ENCODE peak calls at places on chromosomes 3 and 15, in four cellular contexts. Y, L, S and E are unnamed samples.

GRCh38 chr15:63504979-63505841 is 817 bp downstream of the USP3 start:
- DNase-seq in Y (no peak), S (peak), L (no peak), E (peak)

GRCh38 chr3:150147776-150148175 is 177.1 kb upstream of the PFN2 start:
- DNase-seq in S (no peak), L (no peak), Y (no peak), E (no peak)

GRCh38 chr15:68207176-68207935 is 2.2 kb upstream of the CALML4 start:
- DNase-seq in S (no peak), L (no peak), Y (no peak), E (no peak)

GRCh38 chr3:186414735-186415419 is 52.8 kb upstream of the DGKG start:
- DNase-seq in L (no peak), S (no peak), Y (peak), E (no peak)

GRCh38 chr3:128342701-128343180 is 123.9 kb downstream of the DNAJB8 start:
- DNase-seq in S (no peak), Y (no peak), L (no peak), E (no peak)

GRCh38 chr3:124812291-124813265 is 74.6 kb downstream of the ITGB5 start:
- DNase-seq in L (no peak), Y (peak), S (no peak), E (peak)

GRCh38 chr3:37291275-37291700 is 116.9 kb upstream of the LRRFIP2 start:
- DNase-seq in S (no peak), L (no peak), Y (no peak), E (no peak)

GRCh38 chr3:97464035-97464434 is 300.5 kb upstream of the ARL6 start:
- DNase-seq in L (no peak), Y (no peak), S (no peak), E (no peak)

GRCh38 chr15:60682615-60683014 is 203.7 kb upstream of the ICE2 start:
- DNase-seq in L (no peak), S (no peak), Y (no peak), E (no peak)

GRCh38 chr3:114550155-114550554 is 256.3 kb downstream of the TIGIT start:
- DNase-seq in S (no peak), Y (no peak), L (no peak), E (no peak)

GRCh38 chr15:40128746-40129660 is 20.3 kb upstream of the BMF start:
- DNase-seq in L (no peak), Y (no peak), S (no peak), E (no peak)

GRCh38 chr3:48571938-48572337 is 8.4 kb upstream of the UCN2 start:
- DNase-seq in S (no peak), Y (no peak), L (no peak), E (no peak)

GRCh38 chr3:122774564-122774963 is 19.1 kb downstream of the HSPBAP1 start:
- DNase-seq in Y (no peak), S (no peak), L (no peak), E (no peak)